ENCODE peak calls at places on chromosome 17, in eight cellular contexts. One of them, this sample, is unnamed.
A peak's percentile ranks its signal among the peaks of the same experiment; 100 is the strongest.

GRCh38 chr17:56319531-56319930 is 166.3 kb downstream of the ANKFN1 start:
- DNase-seq in body of pancreas: no peak
- DNase-seq in PC-3: peak; percentile 84
- DNase-seq in foreskin fibroblast: peak; percentile 21
- DNase-seq in H1: no peak
- DNase-seq in GM23338: peak; percentile 79
- DNase-seq in tibial nerve: no peak
- DNase-seq in GM13977: peak; percentile 23
- DNase-seq in this sample: peak; percentile 22

GRCh38 chr17:49873466-49873865 is 25.6 kb upstream of the TAC4 start:
- DNase-seq in body of pancreas: no peak
- DNase-seq in PC-3: no peak
- DNase-seq in foreskin fibroblast: no peak
- DNase-seq in H1: no peak
- DNase-seq in GM23338: no peak
- DNase-seq in tibial nerve: no peak
- DNase-seq in GM13977: no peak
- DNase-seq in this sample: no peak

GRCh38 chr17:79627766-79628690 is 17.2 kb upstream of the RBFOX3 start:
- DNase-seq in body of pancreas: peak; percentile 2
- DNase-seq in PC-3: no peak
- DNase-seq in foreskin fibroblast: no peak
- DNase-seq in H1: peak; percentile 38
- DNase-seq in GM23338: no peak
- DNase-seq in tibial nerve: no peak
- DNase-seq in GM13977: no peak
- DNase-seq in this sample: no peak

GRCh38 chr17:81090361-81091133 is 55.6 kb downstream of the BAIAP2 start:
- DNase-seq in body of pancreas: no peak
- DNase-seq in PC-3: peak; percentile 8
- DNase-seq in foreskin fibroblast: no peak
- DNase-seq in H1: peak; percentile 83
- DNase-seq in GM23338: peak; percentile 78
- DNase-seq in tibial nerve: peak; percentile 59
- DNase-seq in GM13977: peak; percentile 70
- DNase-seq in this sample: no peak

GRCh38 chr17:41870627-41871026 is 5.4 kb upstream of the KLHL11 start:
- DNase-seq in body of pancreas: no peak
- DNase-seq in PC-3: no peak
- DNase-seq in foreskin fibroblast: no peak
- DNase-seq in H1: no peak
- DNase-seq in GM23338: no peak
- DNase-seq in tibial nerve: no peak
- DNase-seq in GM13977: no peak
- DNase-seq in this sample: no peak

GRCh38 chr17:30433514-30433913 is 43.7 kb upstream of the GOSR1 start:
- DNase-seq in body of pancreas: no peak
- DNase-seq in PC-3: peak; percentile 78
- DNase-seq in foreskin fibroblast: peak; percentile 92
- DNase-seq in H1: no peak
- DNase-seq in GM23338: no peak
- DNase-seq in tibial nerve: no peak
- DNase-seq in GM13977: no peak
- DNase-seq in this sample: peak; percentile 38

GRCh38 chr17:41982026-41982989 is 15.7 kb downstream of the CNP start:
- DNase-seq in body of pancreas: no peak
- DNase-seq in PC-3: no peak
- DNase-seq in foreskin fibroblast: no peak
- DNase-seq in H1: no peak
- DNase-seq in GM23338: no peak
- DNase-seq in tibial nerve: no peak
- DNase-seq in GM13977: no peak
- DNase-seq in this sample: no peak

GRCh38 chr17:59432657-59433056 is 101.2 kb downstream of the YPEL2 start:
- DNase-seq in body of pancreas: no peak
- DNase-seq in PC-3: no peak
- DNase-seq in foreskin fibroblast: no peak
- DNase-seq in H1: no peak
- DNase-seq in GM23338: no peak
- DNase-seq in tibial nerve: no peak
- DNase-seq in GM13977: no peak
- DNase-seq in this sample: no peak

GRCh38 chr17:47978324-47978723 is 7.4 kb downstream of the CDK5RAP3 start:
- DNase-seq in body of pancreas: peak; percentile 55
- DNase-seq in PC-3: peak; percentile 72
- DNase-seq in foreskin fibroblast: peak; percentile 38
- DNase-seq in H1: peak; percentile 83
- DNase-seq in GM23338: peak; percentile 95
- DNase-seq in tibial nerve: no peak
- DNase-seq in GM13977: peak; percentile 85
- DNase-seq in this sample: no peak

GRCh38 chr17:81032641-81033422 is 2.1 kb upstream of the BAIAP2 start:
- DNase-seq in body of pancreas: no peak
- DNase-seq in PC-3: no peak
- DNase-seq in foreskin fibroblast: no peak
- DNase-seq in H1: no peak
- DNase-seq in GM23338: no peak
- DNase-seq in tibial nerve: no peak
- DNase-seq in GM13977: no peak
- DNase-seq in this sample: no peak

GRCh38 chr17:65556910-65557348 is 4.5 kb downstream of the AXIN2 start:
- DNase-seq in body of pancreas: no peak
- DNase-seq in PC-3: no peak
- DNase-seq in foreskin fibroblast: no peak
- DNase-seq in H1: no peak
- DNase-seq in GM23338: no peak
- DNase-seq in tibial nerve: no peak
- DNase-seq in GM13977: no peak
- DNase-seq in this sample: no peak

GRCh38 chr17:79786930-79787643 is 9.1 kb downstream of the CBX2 start:
- DNase-seq in body of pancreas: no peak
- DNase-seq in PC-3: no peak
- DNase-seq in foreskin fibroblast: no peak
- DNase-seq in H1: no peak
- DNase-seq in GM23338: no peak
- DNase-seq in tibial nerve: no peak
- DNase-seq in GM13977: no peak
- DNase-seq in this sample: no peak

GRCh38 chr17:2171725-2172446 is 117.0 kb downstream of the HIC1 start:
- DNase-seq in body of pancreas: peak; percentile 79
- DNase-seq in PC-3: peak; percentile 40
- DNase-seq in foreskin fibroblast: peak; percentile 95
- DNase-seq in H1: no peak
- DNase-seq in GM23338: peak; percentile 13
- DNase-seq in tibial nerve: no peak
- DNase-seq in GM13977: no peak
- DNase-seq in this sample: peak; percentile 96

GRCh38 chr17:49898547-49899490 is 51.0 kb upstream of the TAC4 start:
- DNase-seq in body of pancreas: no peak
- DNase-seq in PC-3: peak; percentile 49
- DNase-seq in foreskin fibroblast: no peak
- DNase-seq in H1: no peak
- DNase-seq in GM23338: peak; percentile 91
- DNase-seq in tibial nerve: no peak
- DNase-seq in GM13977: no peak
- DNase-seq in this sample: no peak

GRCh38 chr17:44826123-44826790 is 3.8 kb downstream of the GJC1 start:
- DNase-seq in body of pancreas: no peak
- DNase-seq in PC-3: peak; percentile 52
- DNase-seq in foreskin fibroblast: no peak
- DNase-seq in H1: no peak
- DNase-seq in GM23338: no peak
- DNase-seq in tibial nerve: no peak
- DNase-seq in GM13977: no peak
- DNase-seq in this sample: no peak

GRCh38 chr17:37092041-37092440 is 143.3 kb downstream of the AATF start:
- DNase-seq in body of pancreas: no peak
- DNase-seq in PC-3: no peak
- DNase-seq in foreskin fibroblast: no peak
- DNase-seq in H1: no peak
- DNase-seq in GM23338: no peak
- DNase-seq in tibial nerve: no peak
- DNase-seq in GM13977: no peak
- DNase-seq in this sample: no peak

GRCh38 chr17:16251043-16251442 is 34.0 kb downstream of the PIGL start:
- DNase-seq in body of pancreas: no peak
- DNase-seq in PC-3: no peak
- DNase-seq in foreskin fibroblast: no peak
- DNase-seq in H1: no peak
- DNase-seq in GM23338: no peak
- DNase-seq in tibial nerve: no peak
- DNase-seq in GM13977: no peak
- DNase-seq in this sample: no peak

GRCh38 chr17:71203953-71204352 is 916.9 kb upstream of the SOX9 start:
- DNase-seq in body of pancreas: no peak
- DNase-seq in PC-3: peak; percentile 34
- DNase-seq in foreskin fibroblast: peak; percentile 21
- DNase-seq in H1: no peak
- DNase-seq in GM23338: no peak
- DNase-seq in tibial nerve: no peak
- DNase-seq in GM13977: no peak
- DNase-seq in this sample: no peak

GRCh38 chr17:10352866-10353265 is 19.9 kb downstream of the MYH13 start:
- DNase-seq in body of pancreas: no peak
- DNase-seq in PC-3: no peak
- DNase-seq in foreskin fibroblast: no peak
- DNase-seq in H1: no peak
- DNase-seq in GM23338: no peak
- DNase-seq in tibial nerve: no peak
- DNase-seq in GM13977: no peak
- DNase-seq in this sample: no peak

GRCh38 chr17:10349403-10349802 is 23.4 kb downstream of the MYH13 start:
- DNase-seq in body of pancreas: no peak
- DNase-seq in PC-3: no peak
- DNase-seq in foreskin fibroblast: no peak
- DNase-seq in H1: peak; percentile 71
- DNase-seq in GM23338: peak; percentile 69
- DNase-seq in tibial nerve: no peak
- DNase-seq in GM13977: no peak
- DNase-seq in this sample: no peak
- TF ChIP-seq CTCF in body of pancreas: no peak
- TF ChIP-seq CTCF in PC-3: no peak
- TF ChIP-seq CTCF in foreskin fibroblast: peak; percentile 10
- TF ChIP-seq CTCF in H1: peak; percentile 58
- TF ChIP-seq CTCF in GM23338: peak; percentile 74
- TF ChIP-seq CTCF in tibial nerve: no peak
- TF ChIP-seq CTCF in GM13977: peak; percentile 38
- TF ChIP-seq CTCF in this sample: no peak

GRCh38 chr17:39194089-39194984 is 3.1 kb downstream of the CACNB1 start:
- DNase-seq in body of pancreas: no peak
- DNase-seq in PC-3: no peak
- DNase-seq in foreskin fibroblast: peak; percentile 69
- DNase-seq in H1: peak; percentile 65
- DNase-seq in GM23338: peak; percentile 75
- DNase-seq in tibial nerve: no peak
- DNase-seq in GM13977: no peak
- DNase-seq in this sample: no peak
- TF ChIP-seq CTCF in body of pancreas: no peak
- TF ChIP-seq CTCF in PC-3: no peak
- TF ChIP-seq CTCF in foreskin fibroblast: peak; percentile 44
- TF ChIP-seq CTCF in H1: peak; percentile 34
- TF ChIP-seq CTCF in GM23338: peak; percentile 70
- TF ChIP-seq CTCF in tibial nerve: peak; percentile 42
- TF ChIP-seq CTCF in GM13977: no peak
- TF ChIP-seq CTCF in this sample: peak; percentile 57

DNA sequence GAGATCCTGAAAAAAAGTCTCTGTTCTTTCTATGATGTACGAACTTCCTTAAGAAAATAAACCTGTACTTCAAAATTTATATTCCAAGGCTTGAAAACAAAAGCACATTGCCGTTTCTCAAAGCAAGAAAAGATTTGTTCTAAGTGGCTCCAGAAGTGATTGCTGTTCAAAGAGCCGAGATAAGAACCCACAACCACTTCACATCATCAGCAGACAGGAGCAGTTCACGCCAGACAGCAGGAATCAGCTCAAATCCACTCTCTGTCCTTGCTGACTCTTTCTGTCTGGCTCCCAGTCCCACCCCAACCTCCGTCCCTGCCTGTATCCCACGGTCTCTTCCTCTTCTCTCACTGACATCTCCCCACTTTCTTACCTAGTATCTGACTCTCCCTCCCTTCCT is 85.0 kb upstream of the MYOCD start:
- DNase-seq in body of pancreas: no peak
- DNase-seq in PC-3: no peak
- DNase-seq in foreskin fibroblast: no peak
- DNase-seq in H1: no peak
- DNase-seq in GM23338: no peak
- DNase-seq in tibial nerve: no peak
- DNase-seq in GM13977: no peak
- DNase-seq in this sample: no peak
- TF ChIP-seq CTCF in body of pancreas: no peak
- TF ChIP-seq CTCF in PC-3: no peak
- TF ChIP-seq CTCF in foreskin fibroblast: no peak
- TF ChIP-seq CTCF in H1: no peak
- TF ChIP-seq CTCF in GM23338: no peak
- TF ChIP-seq CTCF in tibial nerve: no peak
- TF ChIP-seq CTCF in GM13977: no peak
- TF ChIP-seq CTCF in this sample: no peak

GRCh38 chr17:72477529-72477928 is 356.7 kb downstream of the SOX9 start:
- DNase-seq in body of pancreas: peak; percentile 81
- DNase-seq in PC-3: peak; percentile 61
- DNase-seq in foreskin fibroblast: no peak
- DNase-seq in H1: no peak
- DNase-seq in GM23338: no peak
- DNase-seq in tibial nerve: no peak
- DNase-seq in GM13977: no peak
- DNase-seq in this sample: no peak

GRCh38 chr17:72481572-72481971 is 360.8 kb downstream of the SOX9 start:
- DNase-seq in body of pancreas: no peak
- DNase-seq in PC-3: no peak
- DNase-seq in foreskin fibroblast: no peak
- DNase-seq in H1: no peak
- DNase-seq in GM23338: no peak
- DNase-seq in tibial nerve: no peak
- DNase-seq in GM13977: no peak
- DNase-seq in this sample: no peak

GRCh38 chr17:72476134-72476533 is 355.3 kb downstream of the SOX9 start:
- DNase-seq in body of pancreas: no peak
- DNase-seq in PC-3: no peak
- DNase-seq in foreskin fibroblast: no peak
- DNase-seq in H1: peak; percentile 55
- DNase-seq in GM23338: no peak
- DNase-seq in tibial nerve: no peak
- DNase-seq in GM13977: no peak
- DNase-seq in this sample: no peak

GRCh38 chr17:72476575-72476986 is 355.8 kb downstream of the SOX9 start:
- DNase-seq in body of pancreas: no peak
- DNase-seq in PC-3: no peak
- DNase-seq in foreskin fibroblast: no peak
- DNase-seq in H1: peak; percentile 68
- DNase-seq in GM23338: peak; percentile 94
- DNase-seq in tibial nerve: no peak
- DNase-seq in GM13977: no peak
- DNase-seq in this sample: no peak

DNA sequence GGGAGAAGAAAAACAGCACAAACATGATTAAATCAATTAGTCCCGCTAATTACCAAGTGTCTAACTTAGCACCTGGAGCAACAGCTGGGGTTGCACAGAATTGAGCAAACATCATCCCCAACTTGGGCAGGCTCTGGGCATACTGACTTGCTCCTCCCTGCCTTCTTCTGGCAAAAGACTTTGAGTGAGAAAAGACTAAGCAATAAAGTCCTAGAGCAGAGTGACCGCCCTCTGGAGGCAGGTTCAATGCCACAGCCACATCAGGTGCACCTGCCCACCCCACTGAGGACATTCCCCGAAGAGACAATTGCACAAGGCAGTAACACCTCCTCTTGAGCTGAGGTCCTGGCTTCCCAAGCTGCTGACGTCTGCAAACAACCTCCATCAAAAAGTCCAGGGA is 358.3 kb downstream of the SOX9 start:
- DNase-seq in body of pancreas: peak; percentile 53
- DNase-seq in PC-3: peak; percentile 36
- DNase-seq in foreskin fibroblast: no peak
- DNase-seq in H1: no peak
- DNase-seq in GM23338: peak; percentile 29
- DNase-seq in tibial nerve: no peak
- DNase-seq in GM13977: no peak
- DNase-seq in this sample: no peak
- TF ChIP-seq CTCF in body of pancreas: peak; percentile 54
- TF ChIP-seq CTCF in PC-3: peak; percentile 58
- TF ChIP-seq CTCF in foreskin fibroblast: no peak
- TF ChIP-seq CTCF in H1: peak; percentile 41
- TF ChIP-seq CTCF in GM23338: peak; percentile 66
- TF ChIP-seq CTCF in tibial nerve: no peak
- TF ChIP-seq CTCF in GM13977: peak; percentile 42
- TF ChIP-seq CTCF in this sample: no peak